ENCODE peak calls at places on chromosomes 2 and 18, in six cellular contexts. X is frontal cortex, N is caudate nucleus, W is progenitor cell of endocrine pancreas, K is GM03348, B is EL. D is an unnamed sample.

GRCh38 chr2:38505779-38506178 is 96.9 kb downstream of the HNRNPLL start:
- DNase-seq in X (no peak), W (no peak), B (peak; percentile 71), K (peak; percentile 85), N (no peak), D (peak; percentile 71)

GRCh38 chr2:191974676-191975075 is 127.8 kb upstream of the CAVIN2 start:
- DNase-seq in K (no peak), W (no peak), B (no peak), X (no peak), N (no peak), D (no peak)

GRCh38 chr2:142989276-142990204 is 112.1 kb downstream of the KYNU start:
- DNase-seq in B (peak; percentile 18), X (no peak), W (no peak), K (peak; percentile 22), N (no peak), D (no peak)

GRCh38 chr2:91477731-91478672 is 2786.5 kb downstream of the RPIA start:
- DNase-seq in B (peak; percentile 9), X (no peak), K (peak; percentile 44), N (no peak), W (no peak), D (peak; percentile 14)

GRCh38 chr2:241507430-241508239 is 749 bp downstream of the STK25 start:
- DNase-seq in N (peak; percentile 31), B (peak; percentile 60), W (peak; percentile 66), K (peak; percentile 82), X (no peak), D (peak; percentile 62)

GRCh38 chr2:119826370-119826961 is 66.7 kb downstream of the PTPN4 start:
- DNase-seq in B (peak; percentile 49), W (no peak), X (no peak), N (no peak), K (peak; percentile 14), D (no peak)

GRCh38 chr2:68284896-68285295 is 32.6 kb upstream of the PPP3R1 start:
- DNase-seq in W (no peak), B (peak; percentile 66), N (peak; percentile 40), X (no peak), K (peak; percentile 79), D (peak; percentile 21)

GRCh38 chr2:191225126-191225525 is 20.1 kb upstream of the MYO1B start:
- DNase-seq in K (no peak), N (no peak), W (no peak), X (no peak), B (no peak), D (no peak)

GRCh38 chr2:217463402-217464075 is 539.3 kb downstream of the TNS1 start:
- DNase-seq in B (no peak), W (no peak), X (no peak), N (no peak), K (no peak), D (no peak)

GRCh38 chr2:128715360-128715759 is 396.7 kb upstream of the HS6ST1 start:
- DNase-seq in K (no peak), W (no peak), N (no peak), X (no peak), B (no peak), D (no peak)

GRCh38 chr2:189116984-189117383 is 62.6 kb downstream of the COL5A2 start:
- DNase-seq in B (no peak), X (no peak), N (no peak), K (no peak), W (no peak), D (no peak)

GRCh38 chr2:237723613-237724012 is 75.0 kb upstream of the RBM44 start:
- DNase-seq in W (no peak), X (no peak), K (peak; percentile 57), B (peak; percentile 68), N (no peak), D (peak; percentile 54)

GRCh38 chr2:201933792-201934229 is 99.8 kb upstream of the FZD7 start:
- DNase-seq in W (no peak), B (peak; percentile 24), X (no peak), N (no peak), K (no peak), D (peak; percentile 74)

GRCh38 chr2:208103616-208104015 is 20.7 kb downstream of the CRYGD start:
- DNase-seq in X (no peak), W (no peak), K (no peak), N (no peak), B (no peak), D (no peak)

GRCh38 chr2:181106229-181106628 is 125.8 kb downstream of the UBE2E3 start:
- DNase-seq in W (no peak), N (no peak), X (no peak), B (peak; percentile 27), K (no peak), D (peak; percentile 20)

GRCh38 chr18:71919211-71919610 is 624.9 kb downstream of the CBLN2 start:
- DNase-seq in W (no peak), B (no peak), K (no peak), X (no peak), N (no peak), D (no peak)

GRCh38 chr18:23837591-23837990 is 148.3 kb downstream of the LAMA3 start:
- DNase-seq in N (no peak), B (peak; percentile 85), W (no peak), K (peak; percentile 77), X (no peak), D (peak; percentile 37)

GRCh38 chr18:39911716-39912115 is 2043.3 kb upstream of the PIK3C3 start:
- DNase-seq in X (no peak), K (no peak), B (no peak), N (no peak), W (no peak), D (no peak)

GRCh38 chr2:239012936-239013669 is 165.2 kb downstream of the TWIST2 start:
- DNase-seq in W (no peak), N (no peak), B (no peak), K (no peak), X (no peak), D (no peak)

GRCh38 chr18:78069784-78070664 is 820.4 kb downstream of the GALR1 start:
- DNase-seq in N (no peak), W (no peak), X (no peak), K (no peak), B (no peak), D (peak; percentile 4)

GRCh38 chr2:193584522-193584938 is 1389.8 kb upstream of the TMEFF2 start:
- DNase-seq in B (no peak), X (no peak), K (peak; percentile 4), W (no peak), N (no peak), D (no peak)

GRCh38 chr2:98463988-98464771 is 19.5 kb downstream of the INPP4A start:
- DNase-seq in W (no peak), X (no peak), N (no peak), B (no peak), K (no peak), D (no peak)